ENCODE peak calls at places on chromosomes 16 and 17, in eight cellular contexts. One of them, this sample, is unnamed.

GRCh38 chr16:55389426-55390073 is 65.5 kb downstream of the IRX6 start:
- DNase-seq in activated T-cell treated with anti-CD3 and anti-CD28 coated beads for 4 hours: no peak
- DNase-seq in kidney tubule cell: no peak
- DNase-seq in activated naive CD4-positive, alpha-beta T cell: no peak
- DNase-seq in stimulated activated CD4-positive, alpha-beta T cell treated with anti-CD3 and anti-CD28 coated beads, Interleukin-4, amount 100 ng/mL, for 4 hours: no peak
- DNase-seq in CD14-positive monocyte: no peak
- DNase-seq in NCI-H345: no peak
- DNase-seq in NCI-H1105: no peak
- DNase-seq in this sample: no peak

GRCh38 chr16:89219365-89219764 is 1.9 kb downstream of the ZNF778 start:
- DNase-seq in activated T-cell treated with anti-CD3 and anti-CD28 coated beads for 4 hours: no peak
- DNase-seq in kidney tubule cell: no peak
- DNase-seq in activated naive CD4-positive, alpha-beta T cell: no peak
- DNase-seq in stimulated activated CD4-positive, alpha-beta T cell treated with anti-CD3 and anti-CD28 coated beads, Interleukin-4, amount 100 ng/mL, for 4 hours: no peak
- DNase-seq in CD14-positive monocyte: no peak
- DNase-seq in NCI-H345: no peak
- DNase-seq in NCI-H1105: no peak
- DNase-seq in this sample: no peak

GRCh38 chr17:31629696-31630470 is 229.2 kb downstream of the COPRS start:
- DNase-seq in activated T-cell treated with anti-CD3 and anti-CD28 coated beads for 4 hours: no peak
- DNase-seq in kidney tubule cell: no peak
- DNase-seq in activated naive CD4-positive, alpha-beta T cell: no peak
- DNase-seq in stimulated activated CD4-positive, alpha-beta T cell treated with anti-CD3 and anti-CD28 coated beads, Interleukin-4, amount 100 ng/mL, for 4 hours: no peak
- DNase-seq in CD14-positive monocyte: no peak
- DNase-seq in NCI-H345: no peak
- DNase-seq in NCI-H1105: no peak
- DNase-seq in this sample: no peak

GRCh38 chr16:17334096-17334495 is 136.7 kb downstream of the XYLT1 start:
- DNase-seq in activated T-cell treated with anti-CD3 and anti-CD28 coated beads for 4 hours: no peak
- DNase-seq in kidney tubule cell: peak
- DNase-seq in activated naive CD4-positive, alpha-beta T cell: no peak
- DNase-seq in stimulated activated CD4-positive, alpha-beta T cell treated with anti-CD3 and anti-CD28 coated beads, Interleukin-4, amount 100 ng/mL, for 4 hours: no peak
- DNase-seq in CD14-positive monocyte: peak
- DNase-seq in NCI-H345: no peak
- DNase-seq in NCI-H1105: no peak
- DNase-seq in this sample: no peak

GRCh38 chr17:34305061-34305460 is 14.2 kb upstream of the CCL8 start:
- DNase-seq in activated T-cell treated with anti-CD3 and anti-CD28 coated beads for 4 hours: no peak
- DNase-seq in kidney tubule cell: no peak
- DNase-seq in activated naive CD4-positive, alpha-beta T cell: no peak
- DNase-seq in stimulated activated CD4-positive, alpha-beta T cell treated with anti-CD3 and anti-CD28 coated beads, Interleukin-4, amount 100 ng/mL, for 4 hours: no peak
- DNase-seq in CD14-positive monocyte: no peak
- DNase-seq in NCI-H345: no peak
- DNase-seq in NCI-H1105: no peak
- DNase-seq in this sample: no peak

GRCh38 chr16:30985401-30986128 is 558 bp downstream of the HSD3B7 start:
- DNase-seq in activated T-cell treated with anti-CD3 and anti-CD28 coated beads for 4 hours: no peak
- DNase-seq in kidney tubule cell: peak
- DNase-seq in activated naive CD4-positive, alpha-beta T cell: no peak
- DNase-seq in stimulated activated CD4-positive, alpha-beta T cell treated with anti-CD3 and anti-CD28 coated beads, Interleukin-4, amount 100 ng/mL, for 4 hours: no peak
- DNase-seq in CD14-positive monocyte: no peak
- DNase-seq in NCI-H345: peak
- DNase-seq in NCI-H1105: peak
- DNase-seq in this sample: peak

GRCh38 chr17:27296427-27296979 is 2.6 kb downstream of the WSB1 start:
- DNase-seq in activated T-cell treated with anti-CD3 and anti-CD28 coated beads for 4 hours: no peak
- DNase-seq in kidney tubule cell: peak
- DNase-seq in activated naive CD4-positive, alpha-beta T cell: no peak
- DNase-seq in stimulated activated CD4-positive, alpha-beta T cell treated with anti-CD3 and anti-CD28 coated beads, Interleukin-4, amount 100 ng/mL, for 4 hours: no peak
- DNase-seq in CD14-positive monocyte: no peak
- DNase-seq in NCI-H345: no peak
- DNase-seq in NCI-H1105: no peak
- DNase-seq in this sample: no peak

GRCh38 chr16:86818701-86819522 is 240.6 kb downstream of the FOXL1 start:
- DNase-seq in activated T-cell treated with anti-CD3 and anti-CD28 coated beads for 4 hours: no peak
- DNase-seq in kidney tubule cell: no peak
- DNase-seq in activated naive CD4-positive, alpha-beta T cell: no peak
- DNase-seq in stimulated activated CD4-positive, alpha-beta T cell treated with anti-CD3 and anti-CD28 coated beads, Interleukin-4, amount 100 ng/mL, for 4 hours: no peak
- DNase-seq in CD14-positive monocyte: no peak
- DNase-seq in NCI-H345: no peak
- DNase-seq in NCI-H1105: no peak
- DNase-seq in this sample: no peak

GRCh38 chr17:28380572-28380907 is 9.0 kb downstream of the SARM1 start:
- DNase-seq in activated T-cell treated with anti-CD3 and anti-CD28 coated beads for 4 hours: no peak
- DNase-seq in kidney tubule cell: no peak
- DNase-seq in activated naive CD4-positive, alpha-beta T cell: no peak
- DNase-seq in stimulated activated CD4-positive, alpha-beta T cell treated with anti-CD3 and anti-CD28 coated beads, Interleukin-4, amount 100 ng/mL, for 4 hours: no peak
- DNase-seq in CD14-positive monocyte: no peak
- DNase-seq in NCI-H345: no peak
- DNase-seq in NCI-H1105: no peak
- DNase-seq in this sample: no peak

GRCh38 chr16:5634781-5635180 is 537.2 kb upstream of the EEF2KMT start:
- DNase-seq in activated T-cell treated with anti-CD3 and anti-CD28 coated beads for 4 hours: no peak
- DNase-seq in kidney tubule cell: no peak
- DNase-seq in activated naive CD4-positive, alpha-beta T cell: no peak
- DNase-seq in stimulated activated CD4-positive, alpha-beta T cell treated with anti-CD3 and anti-CD28 coated beads, Interleukin-4, amount 100 ng/mL, for 4 hours: no peak
- DNase-seq in CD14-positive monocyte: no peak
- DNase-seq in NCI-H345: no peak
- DNase-seq in NCI-H1105: no peak
- DNase-seq in this sample: no peak

GRCh38 chr17:75535871-75536270 is 10.4 kb downstream of the LLGL2 start:
- DNase-seq in activated T-cell treated with anti-CD3 and anti-CD28 coated beads for 4 hours: no peak
- DNase-seq in kidney tubule cell: no peak
- DNase-seq in activated naive CD4-positive, alpha-beta T cell: no peak
- DNase-seq in stimulated activated CD4-positive, alpha-beta T cell treated with anti-CD3 and anti-CD28 coated beads, Interleukin-4, amount 100 ng/mL, for 4 hours: no peak
- DNase-seq in CD14-positive monocyte: no peak
- DNase-seq in NCI-H345: no peak
- DNase-seq in NCI-H1105: no peak
- DNase-seq in this sample: no peak

GRCh38 chr16:88531931-88532433 is 38.2 kb upstream of the ZC3H18 start:
- DNase-seq in activated T-cell treated with anti-CD3 and anti-CD28 coated beads for 4 hours: no peak
- DNase-seq in kidney tubule cell: no peak
- DNase-seq in activated naive CD4-positive, alpha-beta T cell: no peak
- DNase-seq in stimulated activated CD4-positive, alpha-beta T cell treated with anti-CD3 and anti-CD28 coated beads, Interleukin-4, amount 100 ng/mL, for 4 hours: no peak
- DNase-seq in CD14-positive monocyte: no peak
- DNase-seq in NCI-H345: no peak
- DNase-seq in NCI-H1105: no peak
- DNase-seq in this sample: no peak

GRCh38 chr17:41101586-41102259 is at the start of gene KRTAP4-16:
- DNase-seq in activated T-cell treated with anti-CD3 and anti-CD28 coated beads for 4 hours: no peak
- DNase-seq in kidney tubule cell: no peak
- DNase-seq in activated naive CD4-positive, alpha-beta T cell: no peak
- DNase-seq in stimulated activated CD4-positive, alpha-beta T cell treated with anti-CD3 and anti-CD28 coated beads, Interleukin-4, amount 100 ng/mL, for 4 hours: no peak
- DNase-seq in CD14-positive monocyte: no peak
- DNase-seq in NCI-H345: no peak
- DNase-seq in NCI-H1105: no peak
- DNase-seq in this sample: no peak

GRCh38 chr16:27239906-27240655 is 28.5 kb downstream of the NSMCE1 start:
- DNase-seq in activated T-cell treated with anti-CD3 and anti-CD28 coated beads for 4 hours: no peak
- DNase-seq in kidney tubule cell: no peak
- DNase-seq in activated naive CD4-positive, alpha-beta T cell: no peak
- DNase-seq in stimulated activated CD4-positive, alpha-beta T cell treated with anti-CD3 and anti-CD28 coated beads, Interleukin-4, amount 100 ng/mL, for 4 hours: no peak
- DNase-seq in CD14-positive monocyte: no peak
- DNase-seq in NCI-H345: no peak
- DNase-seq in NCI-H1105: no peak
- DNase-seq in this sample: no peak

GRCh38 chr17:42459983-42460300 is 1.3 kb downstream of the ATP6V0A1 start:
- DNase-seq in activated T-cell treated with anti-CD3 and anti-CD28 coated beads for 4 hours: no peak
- DNase-seq in kidney tubule cell: peak
- DNase-seq in activated naive CD4-positive, alpha-beta T cell: no peak
- DNase-seq in stimulated activated CD4-positive, alpha-beta T cell treated with anti-CD3 and anti-CD28 coated beads, Interleukin-4, amount 100 ng/mL, for 4 hours: no peak
- DNase-seq in CD14-positive monocyte: no peak
- DNase-seq in NCI-H345: no peak
- DNase-seq in NCI-H1105: no peak
- DNase-seq in this sample: no peak

GRCh38 chr17:57868007-57868774 is 18.3 kb upstream of the MRPS23 start:
- DNase-seq in activated T-cell treated with anti-CD3 and anti-CD28 coated beads for 4 hours: no peak
- DNase-seq in kidney tubule cell: peak
- DNase-seq in activated naive CD4-positive, alpha-beta T cell: no peak
- DNase-seq in stimulated activated CD4-positive, alpha-beta T cell treated with anti-CD3 and anti-CD28 coated beads, Interleukin-4, amount 100 ng/mL, for 4 hours: no peak
- DNase-seq in CD14-positive monocyte: peak
- DNase-seq in NCI-H345: no peak
- DNase-seq in NCI-H1105: no peak
- DNase-seq in this sample: peak

GRCh38 chr17:2814499-2815341 is 18.5 kb downstream of the RAP1GAP2 start:
- DNase-seq in activated T-cell treated with anti-CD3 and anti-CD28 coated beads for 4 hours: peak
- DNase-seq in kidney tubule cell: no peak
- DNase-seq in activated naive CD4-positive, alpha-beta T cell: peak
- DNase-seq in stimulated activated CD4-positive, alpha-beta T cell treated with anti-CD3 and anti-CD28 coated beads, Interleukin-4, amount 100 ng/mL, for 4 hours: peak
- DNase-seq in CD14-positive monocyte: no peak
- DNase-seq in NCI-H345: no peak
- DNase-seq in NCI-H1105: no peak
- DNase-seq in this sample: no peak

GRCh38 chr17:29589524-29590260 is at the start of gene GIT1:
- DNase-seq in activated T-cell treated with anti-CD3 and anti-CD28 coated beads for 4 hours: peak
- DNase-seq in kidney tubule cell: peak
- DNase-seq in activated naive CD4-positive, alpha-beta T cell: peak
- DNase-seq in stimulated activated CD4-positive, alpha-beta T cell treated with anti-CD3 and anti-CD28 coated beads, Interleukin-4, amount 100 ng/mL, for 4 hours: peak
- DNase-seq in CD14-positive monocyte: peak
- DNase-seq in NCI-H345: peak
- DNase-seq in NCI-H1105: peak
- DNase-seq in this sample: peak

GRCh38 chr17:81428121-81428515 is 32.9 kb downstream of the BAHCC1 start:
- DNase-seq in activated T-cell treated with anti-CD3 and anti-CD28 coated beads for 4 hours: no peak
- DNase-seq in kidney tubule cell: no peak
- DNase-seq in activated naive CD4-positive, alpha-beta T cell: no peak
- DNase-seq in stimulated activated CD4-positive, alpha-beta T cell treated with anti-CD3 and anti-CD28 coated beads, Interleukin-4, amount 100 ng/mL, for 4 hours: no peak
- DNase-seq in CD14-positive monocyte: no peak
- DNase-seq in NCI-H345: peak
- DNase-seq in NCI-H1105: no peak
- DNase-seq in this sample: peak

GRCh38 chr16:67723151-67723915 is 4.2 kb upstream of the GFOD2 start:
- DNase-seq in activated T-cell treated with anti-CD3 and anti-CD28 coated beads for 4 hours: no peak
- DNase-seq in kidney tubule cell: peak
- DNase-seq in activated naive CD4-positive, alpha-beta T cell: no peak
- DNase-seq in stimulated activated CD4-positive, alpha-beta T cell treated with anti-CD3 and anti-CD28 coated beads, Interleukin-4, amount 100 ng/mL, for 4 hours: no peak
- DNase-seq in CD14-positive monocyte: no peak
- DNase-seq in NCI-H345: no peak
- DNase-seq in NCI-H1105: no peak
- DNase-seq in this sample: no peak

GRCh38 chr16:87949071-87949744 is 2.0 kb upstream of the BANP start:
- DNase-seq in activated T-cell treated with anti-CD3 and anti-CD28 coated beads for 4 hours: no peak
- DNase-seq in kidney tubule cell: no peak
- DNase-seq in activated naive CD4-positive, alpha-beta T cell: no peak
- DNase-seq in stimulated activated CD4-positive, alpha-beta T cell treated with anti-CD3 and anti-CD28 coated beads, Interleukin-4, amount 100 ng/mL, for 4 hours: no peak
- DNase-seq in CD14-positive monocyte: no peak
- DNase-seq in NCI-H345: no peak
- DNase-seq in NCI-H1105: no peak
- DNase-seq in this sample: no peak

GRCh38 chr17:72603346-72604242 is 482.8 kb downstream of the SOX9 start:
- DNase-seq in activated T-cell treated with anti-CD3 and anti-CD28 coated beads for 4 hours: no peak
- DNase-seq in kidney tubule cell: peak
- DNase-seq in activated naive CD4-positive, alpha-beta T cell: no peak
- DNase-seq in stimulated activated CD4-positive, alpha-beta T cell treated with anti-CD3 and anti-CD28 coated beads, Interleukin-4, amount 100 ng/mL, for 4 hours: no peak
- DNase-seq in CD14-positive monocyte: no peak
- DNase-seq in NCI-H345: no peak
- DNase-seq in NCI-H1105: no peak
- DNase-seq in this sample: no peak

GRCh38 chr17:6507535-6507934 is 48.8 kb downstream of the PITPNM3 start:
- DNase-seq in activated T-cell treated with anti-CD3 and anti-CD28 coated beads for 4 hours: no peak
- DNase-seq in kidney tubule cell: peak
- DNase-seq in activated naive CD4-positive, alpha-beta T cell: no peak
- DNase-seq in stimulated activated CD4-positive, alpha-beta T cell treated with anti-CD3 and anti-CD28 coated beads, Interleukin-4, amount 100 ng/mL, for 4 hours: no peak
- DNase-seq in CD14-positive monocyte: no peak
- DNase-seq in NCI-H345: no peak
- DNase-seq in NCI-H1105: no peak
- DNase-seq in this sample: peak

GRCh38 chr16:61362583-61362982 is 673.7 kb downstream of the CDH8 start:
- DNase-seq in activated T-cell treated with anti-CD3 and anti-CD28 coated beads for 4 hours: no peak
- DNase-seq in kidney tubule cell: no peak
- DNase-seq in activated naive CD4-positive, alpha-beta T cell: no peak
- DNase-seq in stimulated activated CD4-positive, alpha-beta T cell treated with anti-CD3 and anti-CD28 coated beads, Interleukin-4, amount 100 ng/mL, for 4 hours: no peak
- DNase-seq in CD14-positive monocyte: no peak
- DNase-seq in NCI-H345: no peak
- DNase-seq in NCI-H1105: no peak
- DNase-seq in this sample: no peak

GRCh38 chr17:51860934-51861561 is 297.5 kb downstream of the CA10 start:
- DNase-seq in activated T-cell treated with anti-CD3 and anti-CD28 coated beads for 4 hours: no peak
- DNase-seq in kidney tubule cell: peak
- DNase-seq in activated naive CD4-positive, alpha-beta T cell: no peak
- DNase-seq in stimulated activated CD4-positive, alpha-beta T cell treated with anti-CD3 and anti-CD28 coated beads, Interleukin-4, amount 100 ng/mL, for 4 hours: no peak
- DNase-seq in CD14-positive monocyte: no peak
- DNase-seq in NCI-H345: peak
- DNase-seq in NCI-H1105: no peak
- DNase-seq in this sample: peak

GRCh38 chr16:52912565-52913173 is 140.0 kb downstream of the CHD9NB start:
- DNase-seq in activated T-cell treated with anti-CD3 and anti-CD28 coated beads for 4 hours: no peak
- DNase-seq in kidney tubule cell: peak
- DNase-seq in activated naive CD4-positive, alpha-beta T cell: no peak
- DNase-seq in stimulated activated CD4-positive, alpha-beta T cell treated with anti-CD3 and anti-CD28 coated beads, Interleukin-4, amount 100 ng/mL, for 4 hours: peak
- DNase-seq in CD14-positive monocyte: no peak
- DNase-seq in NCI-H345: peak
- DNase-seq in NCI-H1105: peak
- DNase-seq in this sample: peak

GRCh38 chr17:77313831-77314230 is 173.1 kb downstream of the SEC14L1 start:
- DNase-seq in activated T-cell treated with anti-CD3 and anti-CD28 coated beads for 4 hours: no peak
- DNase-seq in kidney tubule cell: no peak
- DNase-seq in activated naive CD4-positive, alpha-beta T cell: no peak
- DNase-seq in stimulated activated CD4-positive, alpha-beta T cell treated with anti-CD3 and anti-CD28 coated beads, Interleukin-4, amount 100 ng/mL, for 4 hours: no peak
- DNase-seq in CD14-positive monocyte: no peak
- DNase-seq in NCI-H345: no peak
- DNase-seq in NCI-H1105: no peak
- DNase-seq in this sample: no peak

GRCh38 chr17:76484228-76484725 is 16.9 kb downstream of the AANAT start:
- DNase-seq in activated T-cell treated with anti-CD3 and anti-CD28 coated beads for 4 hours: no peak
- DNase-seq in kidney tubule cell: no peak
- DNase-seq in activated naive CD4-positive, alpha-beta T cell: no peak
- DNase-seq in stimulated activated CD4-positive, alpha-beta T cell treated with anti-CD3 and anti-CD28 coated beads, Interleukin-4, amount 100 ng/mL, for 4 hours: no peak
- DNase-seq in CD14-positive monocyte: no peak
- DNase-seq in NCI-H345: no peak
- DNase-seq in NCI-H1105: no peak
- DNase-seq in this sample: no peak

GRCh38 chr16:82627811-82628339 is 1.1 kb downstream of the CDH13 start:
- DNase-seq in activated T-cell treated with anti-CD3 and anti-CD28 coated beads for 4 hours: no peak
- DNase-seq in kidney tubule cell: no peak
- DNase-seq in activated naive CD4-positive, alpha-beta T cell: no peak
- DNase-seq in stimulated activated CD4-positive, alpha-beta T cell treated with anti-CD3 and anti-CD28 coated beads, Interleukin-4, amount 100 ng/mL, for 4 hours: no peak
- DNase-seq in CD14-positive monocyte: no peak
- DNase-seq in NCI-H345: no peak
- DNase-seq in NCI-H1105: no peak
- DNase-seq in this sample: peak

GRCh38 chr17:65170839-65171238 is 33.7 kb downstream of the RGS9 start:
- DNase-seq in activated T-cell treated with anti-CD3 and anti-CD28 coated beads for 4 hours: no peak
- DNase-seq in kidney tubule cell: peak
- DNase-seq in activated naive CD4-positive, alpha-beta T cell: no peak
- DNase-seq in stimulated activated CD4-positive, alpha-beta T cell treated with anti-CD3 and anti-CD28 coated beads, Interleukin-4, amount 100 ng/mL, for 4 hours: no peak
- DNase-seq in CD14-positive monocyte: no peak
- DNase-seq in NCI-H345: peak
- DNase-seq in NCI-H1105: peak
- DNase-seq in this sample: no peak

GRCh38 chr16:84739349-84740124 is 39.7 kb downstream of the USP10 start:
- DNase-seq in activated T-cell treated with anti-CD3 and anti-CD28 coated beads for 4 hours: no peak
- DNase-seq in kidney tubule cell: peak
- DNase-seq in activated naive CD4-positive, alpha-beta T cell: no peak
- DNase-seq in stimulated activated CD4-positive, alpha-beta T cell treated with anti-CD3 and anti-CD28 coated beads, Interleukin-4, amount 100 ng/mL, for 4 hours: no peak
- DNase-seq in CD14-positive monocyte: peak
- DNase-seq in NCI-H345: no peak
- DNase-seq in NCI-H1105: no peak
- DNase-seq in this sample: no peak

GRCh38 chr16:12097523-12098428 is 121.2 kb downstream of the SNX29 start:
- DNase-seq in activated T-cell treated with anti-CD3 and anti-CD28 coated beads for 4 hours: no peak
- DNase-seq in kidney tubule cell: no peak
- DNase-seq in activated naive CD4-positive, alpha-beta T cell: no peak
- DNase-seq in stimulated activated CD4-positive, alpha-beta T cell treated with anti-CD3 and anti-CD28 coated beads, Interleukin-4, amount 100 ng/mL, for 4 hours: no peak
- DNase-seq in CD14-positive monocyte: no peak
- DNase-seq in NCI-H345: no peak
- DNase-seq in NCI-H1105: no peak
- DNase-seq in this sample: peak

GRCh38 chr16:74608944-74609343 is 2.0 kb upstream of the GLG1 start:
- DNase-seq in activated T-cell treated with anti-CD3 and anti-CD28 coated beads for 4 hours: peak
- DNase-seq in kidney tubule cell: no peak
- DNase-seq in activated naive CD4-positive, alpha-beta T cell: no peak
- DNase-seq in stimulated activated CD4-positive, alpha-beta T cell treated with anti-CD3 and anti-CD28 coated beads, Interleukin-4, amount 100 ng/mL, for 4 hours: no peak
- DNase-seq in CD14-positive monocyte: no peak
- DNase-seq in NCI-H345: no peak
- DNase-seq in NCI-H1105: no peak
- DNase-seq in this sample: no peak

This sample was measured in posterior cingulate gyrus.